ENCODE peak calls at places on chromosomes 2 and 18, in six cellular contexts. T is PC-9, G is epithelial cell of esophagus, R is natural killer cell, U is AG09319, W is WTC11. N is an unnamed sample.
A peak's percentile ranks its signal among the peaks of the same experiment; 100 is the strongest.

GRCh38 chr2:11988691-11989465 is 242.4 kb downstream of the LPIN1 start:
- DNase-seq in G (no peak), T (no peak), W (no peak), R (no peak), U (no peak), N (no peak)

GRCh38 chr2:172021955-172022354 is 22.2 kb downstream of the METAP1D start:
- DNase-seq in R (no peak), G (no peak), W (no peak), T (peak; percentile 34), U (peak; percentile 22), N (no peak)

GRCh38 chr2:202566286-202566685 is 68.5 kb upstream of the FAM117B start:
- DNase-seq in T (no peak), G (peak; percentile 45), R (no peak), U (no peak), W (no peak), N (no peak)

GRCh38 chr2:159712929-159713575 is 746 bp downstream of the MARCHF7 start:
- DNase-seq in U (no peak), R (no peak), G (peak; percentile 22), W (no peak), T (no peak), N (no peak)

GRCh38 chr2:88753833-88754584 is 62.5 kb downstream of the RPIA start:
- DNase-seq in T (no peak), G (peak; percentile 52), U (no peak), W (no peak), R (no peak), N (no peak)

GRCh38 chr2:126893153-126893552 is 5.5 kb upstream of the TEX51 start:
- DNase-seq in T (no peak), W (no peak), G (no peak), U (no peak), R (no peak), N (no peak)

GRCh38 chr18:76256897-76257500 is 238.0 kb downstream of the ZNF516 start:
- DNase-seq in W (peak; percentile 41), U (peak; percentile 16), R (no peak), T (peak; percentile 5), G (peak; percentile 68), N (no peak)

GRCh38 chr2:120878970-120879369 is 143.3 kb downstream of the GLI2 start:
- DNase-seq in G (no peak), T (no peak), R (no peak), W (no peak), U (no peak), N (no peak)

GRCh38 chr2:232075080-232075479 is 113.6 kb downstream of the DIS3L2 start:
- DNase-seq in T (no peak), W (no peak), U (no peak), R (no peak), G (peak; percentile 85), N (no peak)

GRCh38 chr18:76384861-76385680 is 110.0 kb downstream of the ZNF516 start:
- DNase-seq in W (no peak), R (peak; percentile 5), T (no peak), G (no peak), U (no peak), N (no peak)

GRCh38 chr2:152555048-152555447 is 162.2 kb downstream of the PRPF40A start:
- DNase-seq in T (no peak), W (no peak), G (no peak), U (no peak), R (no peak), N (no peak)
- TF ChIP-seq CTCF in T (peak; percentile 50), W (no peak), G (no peak), U (peak; percentile 1), R (no peak), N (no peak)

DNA sequence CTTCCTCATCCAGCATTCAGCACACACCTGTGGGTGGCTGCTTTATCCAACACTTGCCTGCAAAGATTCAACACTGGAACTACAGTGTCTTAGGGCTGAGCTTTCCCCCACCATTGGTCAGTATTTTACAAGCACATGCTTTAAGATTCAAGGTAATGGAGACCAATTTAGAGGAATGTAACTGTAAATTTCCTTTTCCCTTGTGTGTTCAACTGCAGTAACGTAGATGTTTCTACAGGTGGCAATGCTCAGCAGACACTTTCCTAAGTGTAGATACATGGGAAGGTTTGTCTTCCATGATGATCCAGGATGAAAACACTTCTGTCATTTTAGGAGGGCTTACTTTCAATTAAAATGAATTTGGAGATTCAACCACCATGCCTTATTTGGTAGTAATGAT is 143.6 kb upstream of the PXDN start:
- DNase-seq in W (no peak), G (no peak), T (no peak), U (no peak), R (no peak), N (no peak)
- TF ChIP-seq CTCF in W (no peak), G (peak; percentile 15), T (peak; percentile 44), U (peak; percentile 20), R (no peak), N (peak; percentile 24)

DNA sequence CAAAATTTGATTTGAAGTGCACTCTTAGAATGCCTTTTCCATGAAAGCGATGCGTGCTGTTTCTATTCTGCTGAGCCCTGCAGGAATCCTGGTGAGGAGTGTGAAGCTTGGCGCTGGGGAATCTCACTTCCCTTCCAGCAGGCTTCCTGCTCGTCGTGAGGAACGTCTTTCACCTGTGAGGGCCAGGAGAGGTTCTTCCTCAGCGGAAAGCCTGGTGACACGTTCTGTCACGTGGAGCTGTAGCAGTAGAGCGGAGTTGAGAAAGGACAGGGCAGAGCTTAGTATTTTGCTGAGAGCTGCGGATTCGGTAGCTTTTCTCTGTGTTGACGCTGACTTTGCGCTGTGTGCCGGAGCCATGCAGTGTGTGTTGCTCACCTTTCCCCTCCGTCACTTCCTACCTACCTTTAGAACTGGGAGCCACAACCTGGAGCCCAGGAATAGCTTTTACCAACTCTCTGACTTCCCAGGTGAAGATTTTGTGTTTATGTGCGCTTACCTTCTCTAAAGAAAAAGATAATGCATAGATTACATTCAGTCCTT is 294.8 kb downstream of the PTGR3 start:
- DNase-seq in W (no peak), T (no peak), G (no peak), U (no peak), R (no peak), N (no peak)
- TF ChIP-seq CTCF in W (no peak), T (no peak), G (no peak), U (no peak), R (no peak), N (no peak)

GRCh38 chr2:224062481-224063307 is 23.6 kb upstream of the SERPINE2 start:
- DNase-seq in U (no peak), R (no peak), T (no peak), G (no peak), W (no peak), N (no peak)
- TF ChIP-seq CTCF in U (no peak), R (no peak), T (no peak), G (no peak), W (no peak), N (no peak)

N was measured in CD14-positive monocyte.